ENCODE peak calls at places on chromosomes 12 and 14, in ten cellular contexts. V, D, L, N, X, A, K, O, I and B are unnamed samples. For H3K27me3, the result is how much of the 10 kb centered on the place peaks cover.

GRCh38 chr14:31297701-31298344 is 90.2 kb upstream of the HECTD1 start:
- DNase-seq in V (no peak), D (peak), L (no peak), N (no peak), X (peak), A (no peak), K (no peak), O (no peak), I (no peak), B (no peak)

GRCh38 chr12:75735853-75736252 is 224.4 kb upstream of the KRR1 start:
- DNase-seq in V (no peak), D (peak), L (no peak), N (no peak), X (no peak), A (no peak), K (peak), O (no peak), I (no peak), B (no peak)

GRCh38 chr14:69540654-69541335 is 33.9 kb downstream of the CCDC177 start:
- DNase-seq in V (no peak), D (no peak), L (no peak), N (no peak), X (no peak), A (no peak), K (no peak), O (no peak), I (no peak), B (no peak)

GRCh38 chr12:2456122-2456812 is 338.5 kb upstream of the FKBP4 start:
- DNase-seq in V (no peak), D (no peak), L (no peak), N (no peak), X (no peak), A (no peak), K (no peak), O (no peak), I (no peak), B (no peak)

GRCh38 chr12:124568431-124569374 is 1.3 kb upstream of the NCOR2 start:
- DNase-seq in V (peak), D (peak), L (peak), N (peak), X (peak), A (peak), K (peak), O (no peak), I (peak), B (no peak)

GRCh38 chr12:64352181-64352580 is 38.4 kb downstream of the C12orf56 start:
- DNase-seq in V (peak), D (no peak), L (no peak), N (no peak), X (no peak), A (no peak), K (no peak), O (no peak), I (no peak), B (no peak)

GRCh38 chr12:96434107-96434506 is 33.9 kb upstream of the CDK17 start:
- DNase-seq in V (no peak), D (no peak), L (no peak), N (no peak), X (peak), A (no peak), K (no peak), O (no peak), I (no peak), B (no peak)

GRCh38 chr12:103586132-103586531 is 941 bp upstream of the STAB2 start:
- DNase-seq in V (no peak), D (no peak), L (no peak), N (no peak), X (no peak), A (no peak), K (no peak), O (no peak), I (no peak), B (no peak)

GRCh38 chr14:92690171-92691011 is 58.0 kb downstream of the LGMN start:
- DNase-seq in V (peak), D (peak), L (peak), N (no peak), X (peak), A (peak), K (peak), O (no peak), I (no peak), B (no peak)

GRCh38 chr12:13980548-13981295 is 680 bp downstream of the GRIN2B start:
- DNase-seq in V (no peak), D (no peak), L (no peak), N (no peak), X (no peak), A (peak), K (no peak), O (no peak), I (no peak), B (no peak)

GRCh38 chr12:89245090-89245489 is 107.2 kb downstream of the DUSP6 start:
- DNase-seq in V (peak), D (no peak), L (no peak), N (no peak), X (peak), A (no peak), K (no peak), O (no peak), I (no peak), B (no peak)

GRCh38 chr12:41932470-41932991 is 212.1 kb downstream of the GXYLT1 start:
- DNase-seq in V (peak), D (no peak), L (peak), N (peak), X (no peak), A (peak), K (peak), O (no peak), I (peak), B (no peak)

GRCh38 chr14:63878052-63878451 is 25.2 kb downstream of the SYNE2 start:
- DNase-seq in V (no peak), D (no peak), L (no peak), N (no peak), X (no peak), A (no peak), K (no peak), O (no peak), I (no peak), B (no peak)

GRCh38 chr14:59087711-59088110 is 100.8 kb upstream of the DAAM1 start:
- DNase-seq in V (no peak), D (no peak), L (no peak), N (no peak), X (no peak), A (no peak), K (no peak), O (no peak), I (no peak), B (no peak)

GRCh38 chr14:92135269-92135668 is 13.5 kb downstream of the CPSF2 start:
- DNase-seq in V (peak), D (peak), L (no peak), N (no peak), X (peak), A (no peak), K (no peak), O (no peak), I (no peak), B (no peak)

GRCh38 chr12:84502907-84503787 is 409.5 kb downstream of the SLC6A15 start:
- DNase-seq in V (peak), D (peak), L (no peak), N (no peak), X (peak), A (peak), K (peak), O (no peak), I (no peak), B (no peak)

GRCh38 chr12:42481368-42481767 is 108.2 kb downstream of the PRICKLE1 start:
- DNase-seq in V (no peak), D (no peak), L (no peak), N (no peak), X (no peak), A (no peak), K (no peak), O (no peak), I (no peak), B (no peak)

GRCh38 chr12:39935839-39936238 is 170.0 kb downstream of the SLC2A13 start:
- DNase-seq in V (no peak), D (no peak), L (no peak), N (no peak), X (no peak), A (no peak), K (no peak), O (no peak), I (no peak), B (no peak)

GRCh38 chr14:102317564-102318248 is 1.8 kb upstream of the ZNF839 start:
- DNase-seq in V (peak), D (peak), L (peak), N (peak), X (no peak), A (no peak), K (no peak), O (no peak), I (no peak), B (no peak)

GRCh38 chr14:59022144-59022543 is 166.3 kb upstream of the DAAM1 start:
- DNase-seq in V (peak), D (no peak), L (no peak), N (no peak), X (no peak), A (no peak), K (no peak), O (no peak), I (no peak), B (no peak)

GRCh38 chr12:111035578-111036301 is 115.4 kb upstream of the MYL2 start:
- DNase-seq in V (peak), D (no peak), L (no peak), N (no peak), X (no peak), A (no peak), K (no peak), O (no peak), I (no peak), B (no peak)

GRCh38 chr12:111034911-111035577 is 114.7 kb upstream of the MYL2 start:
- DNase-seq in V (peak), D (peak), L (no peak), N (no peak), X (no peak), A (no peak), K (no peak), O (no peak), I (no peak), B (no peak)

GRCh38 chr12:111031956-111032919 is 111.9 kb upstream of the MYL2 start:
- DNase-seq in V (no peak), D (no peak), L (no peak), N (no peak), X (no peak), A (no peak), K (no peak), O (no peak), I (no peak), B (no peak)

GRCh38 chr12:111033281-111034147 is 113.1 kb upstream of the MYL2 start:
- DNase-seq in V (peak), D (no peak), L (no peak), N (no peak), X (no peak), A (no peak), K (no peak), O (no peak), I (no peak), B (no peak)

GRCh38 chr12:111034148-111034910 is 114.0 kb upstream of the MYL2 start:
- DNase-seq in V (peak), D (peak), L (no peak), N (no peak), X (no peak), A (no peak), K (no peak), O (no peak), I (no peak), B (no peak)
- H3K27me3 ChIP-seq in V (under half), D (under half), L (half or more), N (under half), X (under half), A (under half), K (under half), O (under half), I (under half), B (under half)

DNA sequence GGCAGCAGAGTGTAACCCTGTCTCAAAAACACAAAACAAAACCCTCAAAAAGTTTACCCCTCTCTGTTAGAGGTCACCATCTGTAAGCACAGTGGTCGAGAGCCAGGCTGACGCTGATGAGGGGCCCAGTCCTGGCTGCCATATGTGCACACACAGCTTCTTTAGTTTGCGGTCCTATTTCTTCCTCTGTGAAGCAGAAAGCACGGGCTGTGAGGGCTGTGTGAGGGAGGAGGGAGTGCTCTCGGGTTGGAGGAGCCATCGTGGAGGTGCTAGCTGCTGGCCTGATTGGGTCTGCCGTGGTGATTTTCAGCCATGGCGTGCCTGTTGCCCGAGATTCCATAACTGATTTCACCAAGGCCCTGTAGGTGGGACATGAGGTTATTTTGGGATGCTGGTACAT is 3.5 kb downstream of the ULK1 start:
- DNase-seq in V (no peak), D (no peak), L (no peak), N (no peak), X (no peak), A (no peak), K (no peak), O (no peak), I (no peak), B (no peak)
- TF ChIP-seq CTCF in V (no peak), D (no peak), L (no peak), N (no peak), X (no peak), A (no peak), K (no peak), O (no peak), I (no peak), B (no peak)

GRCh38 chr12:93434305-93434704 is 7.4 kb downstream of the UBE2N start:
- DNase-seq in V (no peak), D (no peak), L (no peak), N (no peak), X (peak), A (no peak), K (no peak), O (no peak), I (no peak), B (no peak)
- H3K4me3 ChIP-seq in V (no peak), D (no peak), L (no peak), N (peak), X (no peak), A (no peak), K (no peak), O (peak), I (peak), B (no peak)

GRCh38 chr12:130198663-130199060 is 36.4 kb downstream of the FZD10 start:
- DNase-seq in V (no peak), D (no peak), L (no peak), N (no peak), X (no peak), A (no peak), K (peak), O (no peak), I (no peak), B (peak)

GRCh38 chr12:130198026-130198662 is 35.9 kb downstream of the FZD10 start:
- DNase-seq in V (no peak), D (no peak), L (no peak), N (no peak), X (no peak), A (no peak), K (peak), O (no peak), I (no peak), B (no peak)

GRCh38 chr12:130200445-130200844 is 38.2 kb downstream of the FZD10 start:
- DNase-seq in V (no peak), D (no peak), L (peak), N (no peak), X (no peak), A (no peak), K (peak), O (no peak), I (no peak), B (peak)

GRCh38 chr12:130201037-130201436 is 38.8 kb downstream of the FZD10 start:
- DNase-seq in V (no peak), D (no peak), L (no peak), N (no peak), X (no peak), A (no peak), K (no peak), O (no peak), I (no peak), B (no peak)

DNA sequence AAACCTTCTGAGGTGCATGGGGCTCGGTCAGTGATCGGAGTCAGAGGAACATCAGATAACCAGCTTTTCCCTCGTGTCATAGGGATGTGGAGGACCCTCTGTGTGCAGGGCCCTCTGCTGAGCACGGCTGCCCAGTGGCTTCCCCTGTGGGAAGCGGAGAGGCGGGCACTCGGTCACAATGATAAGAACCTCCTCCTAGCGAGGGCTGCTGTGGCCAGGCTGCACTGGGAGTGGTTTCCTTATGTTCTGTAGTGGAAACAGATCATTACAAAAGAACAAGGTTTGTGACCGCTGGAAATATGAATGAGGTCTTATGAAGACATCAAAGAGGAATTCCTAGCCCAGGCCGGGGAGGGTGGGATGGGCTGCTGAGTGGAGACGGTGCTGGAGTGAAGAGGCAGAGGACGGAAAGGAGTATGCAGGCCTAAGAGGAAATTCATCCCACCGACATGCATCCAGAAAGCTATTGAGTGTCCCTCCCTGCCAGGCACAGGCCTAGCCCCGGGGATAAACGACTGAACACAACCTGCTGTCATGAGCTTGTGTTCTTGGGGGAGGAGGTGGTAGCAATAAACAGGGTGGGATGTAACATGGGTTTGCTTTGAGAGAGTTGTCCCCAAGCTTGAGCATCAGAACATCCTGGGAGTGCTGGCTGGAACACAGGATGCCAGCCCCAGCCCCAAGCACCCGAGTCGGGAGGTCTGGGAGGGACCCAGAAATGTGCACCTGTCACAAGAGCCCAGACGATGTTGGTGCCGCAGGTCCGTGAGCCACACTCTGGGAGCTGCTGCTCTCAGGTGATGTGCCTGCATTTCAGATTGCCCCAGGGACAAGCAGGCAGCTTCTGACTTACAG is 37.5 kb downstream of the FZD10 start:
- DNase-seq in V (no peak), D (no peak), L (no peak), N (no peak), X (no peak), A (no peak), K (peak), O (no peak), I (no peak), B (peak)
- H3K27me3 ChIP-seq in V (under half), D (under half), L (under half), N (under half), X (under half), A (under half), K (under half), O (under half), I (under half), B (under half)

GRCh38 chr14:96205994-96206392 is 1.4 kb downstream of the BDKRB2 start:
- DNase-seq in V (no peak), D (no peak), L (no peak), N (no peak), X (no peak), A (no peak), K (no peak), O (no peak), I (no peak), B (no peak)

GRCh38 chr14:96204151-96205058 is at the start of gene BDKRB2:
- DNase-seq in V (peak), D (peak), L (peak), N (peak), X (peak), A (peak), K (peak), O (peak), I (no peak), B (no peak)

GRCh38 chr14:96206461-96206860 is 1.8 kb downstream of the BDKRB2 start:
- DNase-seq in V (peak), D (peak), L (no peak), N (no peak), X (no peak), A (no peak), K (no peak), O (no peak), I (no peak), B (no peak)

GRCh38 chr14:96203635-96204034 is 1.0 kb upstream of the BDKRB2 start:
- DNase-seq in V (no peak), D (peak), L (no peak), N (no peak), X (peak), A (no peak), K (no peak), O (no peak), I (no peak), B (no peak)

DNA sequence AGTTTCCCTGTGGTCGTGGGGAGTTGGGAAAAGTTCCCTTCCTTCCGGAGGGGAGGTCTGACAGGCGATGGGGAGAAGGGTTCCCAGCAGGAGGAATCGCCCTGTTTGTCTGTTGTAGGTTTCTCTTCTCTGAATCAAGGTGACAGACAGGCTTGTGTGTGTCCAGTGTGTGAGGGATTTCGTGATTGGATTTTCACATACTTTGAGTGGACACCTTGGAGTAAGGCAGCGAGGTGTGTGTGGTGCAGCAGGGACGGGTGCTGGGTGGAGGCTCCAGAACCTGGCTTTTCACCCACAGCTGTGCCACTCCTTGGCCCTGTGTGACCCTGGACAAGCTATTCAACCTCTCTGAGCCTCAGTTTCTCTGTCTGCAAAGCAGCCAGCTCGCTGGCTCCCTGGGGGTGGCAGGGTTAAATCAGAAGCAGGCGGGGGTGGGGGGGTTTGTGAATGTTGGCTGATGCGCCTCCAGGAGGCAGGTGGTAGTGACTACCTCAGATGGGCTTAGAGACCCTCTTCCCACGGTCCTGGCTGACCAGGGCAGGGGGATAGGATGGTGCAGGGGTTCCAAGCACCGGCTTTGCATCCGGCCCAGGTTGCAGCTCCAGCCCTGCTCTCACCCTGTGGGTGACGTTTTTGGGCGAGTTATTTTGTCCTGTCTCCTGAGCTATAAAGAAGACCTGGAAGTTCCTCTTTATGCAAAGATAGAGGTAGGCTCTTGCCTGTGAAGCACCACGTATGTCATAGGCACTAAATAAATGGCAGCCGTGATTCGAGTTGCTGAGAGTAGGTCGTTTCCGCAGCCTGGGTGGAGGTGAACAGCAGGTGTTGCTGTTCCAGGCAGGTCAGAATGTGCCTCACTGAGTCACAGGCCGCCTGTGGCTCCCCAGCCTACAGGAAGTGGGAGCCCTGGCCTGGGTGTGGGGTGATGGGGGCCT is 687 bp downstream of the BDKRB2 start:
- DNase-seq in V (no peak), D (peak), L (no peak), N (no peak), X (no peak), A (no peak), K (no peak), O (no peak), I (no peak), B (no peak)
- TF ChIP-seq CTCF in V (no peak), D (no peak), L (no peak), N (no peak), X (no peak), A (no peak), K (no peak), O (no peak), I (no peak), B (no peak)

DNA sequence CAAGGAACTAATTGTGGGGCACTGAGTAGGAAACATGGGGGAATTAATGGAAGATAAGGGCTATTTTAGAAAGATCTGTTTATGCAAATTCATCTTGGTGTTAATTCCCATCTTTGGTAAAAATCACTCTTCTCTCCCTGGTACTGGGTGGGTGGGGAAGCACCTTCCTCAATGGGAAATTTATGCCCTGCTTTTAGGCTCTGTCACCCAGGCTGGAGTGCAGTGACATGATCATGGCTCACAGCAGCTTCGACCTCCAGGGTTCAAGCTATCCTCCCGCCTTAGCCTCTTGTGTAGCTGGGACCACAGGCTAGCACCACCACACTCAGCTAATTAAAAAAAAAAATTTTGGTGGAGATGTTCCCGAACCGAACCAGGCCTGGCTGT is 30.1 kb upstream of the RESF1 start:
- DNase-seq in V (no peak), D (no peak), L (no peak), N (no peak), X (no peak), A (no peak), K (no peak), O (no peak), I (no peak), B (no peak)
- H3K4me3 ChIP-seq in V (no peak), D (no peak), L (no peak), N (no peak), X (no peak), A (no peak), K (no peak), O (no peak), I (no peak), B (no peak)